ENCODE peak calls at places on chromosomes 7 and 10, in seven cellular contexts. W, F, D, V, H, L and I are unnamed samples.
A peak's percentile ranks its signal among the peaks of the same experiment; 100 is the strongest.

GRCh38 chr10:50929670-50930069 is 44.2 kb upstream of the A1CF start:
- DNase-seq in W (peak; percentile 6), F (no peak), D (no peak), V (no peak), H (no peak), L (no peak), I (no peak)

GRCh38 chr10:59375990-59376389 is 13.6 kb upstream of the FAM13C start:
- DNase-seq in W (peak; percentile 73), F (peak; percentile 37), D (no peak), V (no peak), H (no peak), L (no peak), I (no peak)

GRCh38 chr7:4837814-4838625 is 23.8 kb downstream of the PAPOLB start:
- DNase-seq in W (no peak), F (no peak), D (no peak), V (no peak), H (peak; percentile 31), L (no peak), I (no peak)

GRCh38 chr10:26556756-26557640 is 118.9 kb downstream of the APBB1IP start:
- DNase-seq in W (peak; percentile 75), F (peak; percentile 25), D (peak; percentile 52), V (no peak), H (peak; percentile 63), L (peak; percentile 11), I (peak; percentile 40)

GRCh38 chr7:64869121-64869725 is 33.9 kb upstream of the ZNF273 start:
- DNase-seq in W (no peak), F (no peak), D (no peak), V (no peak), H (no peak), L (no peak), I (no peak)

GRCh38 chr7:27171636-27172387 is 2.3 kb downstream of the HOXA10 start:
- DNase-seq in W (no peak), F (no peak), D (no peak), V (no peak), H (no peak), L (no peak), I (no peak)

GRCh38 chr10:97200616-97201015 is 14.9 kb upstream of the SLIT1 start:
- DNase-seq in W (no peak), F (no peak), D (no peak), V (no peak), H (no peak), L (no peak), I (no peak)

GRCh38 chr7:118858651-118859149 is 634.2 kb downstream of the ANKRD7 start:
- DNase-seq in W (no peak), F (no peak), D (no peak), V (peak; percentile 38), H (no peak), L (no peak), I (no peak)

GRCh38 chr7:13551503-13551902 is 438.0 kb downstream of the ETV1 start:
- DNase-seq in W (no peak), F (no peak), D (no peak), V (no peak), H (no peak), L (no peak), I (peak; percentile 14)

GRCh38 chr10:34581871-34582532 is 233.1 kb downstream of the PARD3 start:
- DNase-seq in W (peak; percentile 70), F (peak; percentile 52), D (no peak), V (no peak), H (peak; percentile 59), L (peak; percentile 56), I (peak; percentile 85)

GRCh38 chr7:43727003-43727402 is 2.3 kb downstream of the COA1 start:
- DNase-seq in W (no peak), F (no peak), D (no peak), V (no peak), H (no peak), L (no peak), I (no peak)
- H3K4me3 ChIP-seq in W (no peak overlapping the region), F (no peak overlapping the region), D (no peak overlapping the region), V (no peak overlapping the region), H (no peak overlapping the region), L (no peak overlapping the region), I (no peak overlapping the region)

GRCh38 chr10:6667679-6668270 is 87.7 kb upstream of the PRKCQ start:
- DNase-seq in W (peak; percentile 63), F (peak; percentile 70), D (peak; percentile 51), V (no peak), H (peak; percentile 70), L (peak; percentile 43), I (peak; percentile 45)
- TF ChIP-seq CTCF in W (peak; percentile 74), F (peak; percentile 81), D (peak; percentile 50), V (peak; percentile 49), H (peak; percentile 79), L (peak; percentile 52), I (peak; percentile 73)

GRCh38 chr10:17713758-17714157 is 38.2 kb upstream of the TMEM236 start:
- DNase-seq in W (no peak), F (no peak), D (no peak), V (no peak), H (no peak), L (no peak), I (no peak)

GRCh38 chr10:17712053-17712452 is 39.9 kb upstream of the TMEM236 start:
- DNase-seq in W (no peak), F (no peak), D (no peak), V (no peak), H (no peak), L (no peak), I (no peak)

GRCh38 chr10:17710181-17710580 is 41.8 kb upstream of the TMEM236 start:
- DNase-seq in W (no peak), F (no peak), D (no peak), V (no peak), H (no peak), L (no peak), I (no peak)

GRCh38 chr10:17716161-17716560 is 35.8 kb upstream of the TMEM236 start:
- DNase-seq in W (no peak), F (no peak), D (no peak), V (no peak), H (no peak), L (no peak), I (no peak)

GRCh38 chr10:17713133-17713532 is 38.9 kb upstream of the TMEM236 start:
- DNase-seq in W (no peak), F (no peak), D (no peak), V (no peak), H (peak; percentile 42), L (no peak), I (peak; percentile 40)
- H3K4me3 ChIP-seq in W (no peak overlapping the region), F (no peak overlapping the region), D (no peak overlapping the region), V (no peak overlapping the region), H (peak overlapping the region; percentile 31), L (no peak overlapping the region), I (peak overlapping the region; percentile 36)

DNA sequence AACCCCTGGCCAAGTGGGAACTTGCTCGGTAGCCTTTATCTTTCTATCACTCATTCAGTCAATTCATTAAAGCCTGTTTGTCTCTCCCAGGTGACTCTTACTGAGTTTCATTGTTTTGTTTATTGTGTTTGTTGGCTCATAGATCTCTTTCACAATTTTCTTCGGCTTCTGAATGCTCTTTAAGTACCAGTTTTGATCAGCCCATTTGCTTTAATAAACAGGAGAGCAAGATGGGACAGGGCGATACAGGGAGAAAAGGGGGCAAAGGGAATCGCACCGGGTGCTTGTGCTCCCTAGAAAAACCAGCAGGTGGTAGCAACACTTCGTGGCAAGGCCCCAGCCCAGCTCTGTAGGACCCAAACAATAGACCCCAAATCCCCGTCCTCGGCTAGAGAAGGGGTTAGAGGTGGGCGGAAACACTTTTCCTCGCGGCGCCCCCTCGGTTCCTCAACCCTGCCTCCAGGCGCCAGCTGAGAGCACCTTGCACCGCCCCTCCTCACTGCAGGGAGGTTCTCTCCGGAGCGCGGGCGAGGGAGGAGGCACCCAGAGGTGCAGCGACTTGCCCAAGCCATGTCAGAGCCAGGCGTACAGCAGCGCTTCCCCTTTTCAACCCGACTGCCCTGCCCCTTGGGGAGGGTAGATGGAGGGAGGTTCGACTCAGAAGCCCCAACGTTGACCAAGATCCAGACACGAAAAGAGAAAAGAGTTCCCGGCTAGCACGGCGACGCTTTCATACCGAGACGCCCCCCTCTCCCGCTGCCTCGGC is 954 bp upstream of the EPHB6 start:
- DNase-seq in W (peak; percentile 68), F (peak; percentile 63), D (peak; percentile 59), V (peak; percentile 85), H (peak; percentile 66), L (peak; percentile 39), I (peak; percentile 60)
- TF ChIP-seq CTCF in W (peak; percentile 89), F (peak; percentile 82), D (peak; percentile 71), V (peak; percentile 77), H (peak; percentile 81), L (peak; percentile 60), I (peak; percentile 75)

GRCh38 chr10:127736222-127736914 is 617 bp upstream of the FOXI2 start:
- DNase-seq in W (no peak), F (no peak), D (no peak), V (no peak), H (no peak), L (no peak), I (no peak)

GRCh38 chr10:127738512-127739424 is 1.8 kb downstream of the FOXI2 start:
- DNase-seq in W (no peak), F (no peak), D (no peak), V (no peak), H (no peak), L (no peak), I (no peak)

GRCh38 chr10:127736915-127737562 is at the start of gene FOXI2:
- DNase-seq in W (no peak), F (no peak), D (no peak), V (no peak), H (no peak), L (no peak), I (no peak)

GRCh38 chr10:127735723-127736221 is 1.2 kb upstream of the FOXI2 start:
- DNase-seq in W (no peak), F (no peak), D (no peak), V (no peak), H (no peak), L (no peak), I (no peak)

GRCh38 chr10:127737563-127738511 is 852 bp downstream of the FOXI2 start:
- DNase-seq in W (no peak), F (no peak), D (no peak), V (no peak), H (no peak), L (no peak), I (no peak)
- H3K4me3 ChIP-seq in W (no peak overlapping the region), F (no peak overlapping the region), D (no peak overlapping the region), V (peak overlapping the region; percentile 8), H (no peak overlapping the region), L (no peak overlapping the region), I (no peak overlapping the region)

DNA sequence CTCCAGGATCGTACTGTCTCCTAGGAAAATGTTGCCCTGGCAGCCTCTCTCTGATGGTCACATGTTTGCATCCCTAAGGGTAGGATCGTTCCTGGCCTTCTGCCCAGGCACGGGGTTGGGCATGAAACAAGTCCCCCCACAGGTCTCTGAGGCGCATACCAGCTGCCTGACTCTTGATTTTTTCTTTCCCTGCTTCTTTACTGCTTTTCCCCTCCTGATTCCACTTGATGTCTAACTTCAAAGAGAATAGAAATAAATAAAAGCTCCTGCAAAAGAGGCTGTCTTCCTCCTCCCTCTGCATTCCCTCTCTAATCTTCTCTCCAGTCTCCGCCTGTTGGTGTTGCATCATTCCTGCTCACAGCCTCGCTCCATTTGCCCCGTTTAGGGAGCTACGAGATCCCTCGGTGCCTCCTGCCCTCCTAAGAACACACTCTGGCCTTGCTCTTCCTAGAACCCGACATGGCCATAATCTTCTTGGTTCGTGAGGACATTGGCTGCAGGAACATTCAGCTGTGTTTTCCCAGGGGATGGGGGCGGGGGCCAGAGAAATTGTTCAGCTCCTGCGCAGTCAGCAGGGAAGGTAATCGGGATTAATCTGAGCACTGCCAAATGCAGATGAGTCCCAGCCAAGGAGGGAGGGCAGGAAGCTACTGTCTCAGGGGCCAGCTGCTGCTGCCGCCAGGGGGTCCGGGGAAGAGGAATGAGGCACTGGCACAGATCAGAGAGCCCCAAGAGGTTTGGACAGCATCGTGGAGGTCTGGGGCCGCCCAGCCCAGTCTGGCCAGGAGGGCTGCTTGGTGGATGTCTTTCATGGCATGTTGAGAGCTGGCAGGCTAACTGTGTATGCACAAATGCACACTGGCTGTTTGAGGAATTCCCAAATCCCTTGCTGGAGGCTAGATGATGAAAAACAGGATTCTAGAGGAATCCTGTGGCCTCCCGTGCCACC is 26.1 kb downstream of the LEP start:
- DNase-seq in W (peak; percentile 87), F (peak; percentile 61), D (peak; percentile 50), V (no peak), H (peak; percentile 62), L (peak; percentile 45), I (peak; percentile 48)
- TF ChIP-seq CTCF in W (peak; percentile 27), F (no peak), D (no peak), V (no peak), H (peak; percentile 16), L (no peak), I (no peak)